ENCODE peak calls at places on chromosomes 1 and 21, in ten cellular contexts. One of them, this sample, is unnamed. For H3K36me3, the result is how much of the 10 kb centered on the place peaks cover.

GRCh38 chr1:36476945-36477344 is 5.8 kb downstream of the CSF3R start:
- DNase-seq in psoas muscle: no peak
- DNase-seq in neural progenitor cell: no peak
- DNase-seq in K562: no peak
- DNase-seq in testis: no peak
- DNase-seq in thoracic aorta: no peak
- DNase-seq in tibial artery: no peak
- DNase-seq in fibroblast of lung: no peak
- DNase-seq in mucosa of descending colon: no peak
- DNase-seq in thyroid gland: no peak
- DNase-seq in this sample: no peak

GRCh38 chr1:14598498-14599172 is at the start of gene KAZN:
- DNase-seq in psoas muscle: peak
- DNase-seq in neural progenitor cell: peak
- DNase-seq in K562: peak
- DNase-seq in testis: peak
- DNase-seq in thoracic aorta: no peak
- DNase-seq in tibial artery: no peak
- DNase-seq in fibroblast of lung: no peak
- DNase-seq in mucosa of descending colon: peak
- DNase-seq in thyroid gland: peak
- DNase-seq in this sample: peak

GRCh38 chr1:116764906-116765862 is 11.0 kb downstream of the CD2 start:
- DNase-seq in psoas muscle: no peak
- DNase-seq in neural progenitor cell: no peak
- DNase-seq in K562: no peak
- DNase-seq in testis: no peak
- DNase-seq in thoracic aorta: no peak
- DNase-seq in tibial artery: no peak
- DNase-seq in fibroblast of lung: no peak
- DNase-seq in mucosa of descending colon: no peak
- DNase-seq in thyroid gland: no peak
- DNase-seq in this sample: no peak

GRCh38 chr1:24379733-24380315 is 33.8 kb downstream of the STPG1 start:
- DNase-seq in psoas muscle: no peak
- DNase-seq in neural progenitor cell: no peak
- DNase-seq in K562: no peak
- DNase-seq in testis: no peak
- DNase-seq in thoracic aorta: no peak
- DNase-seq in tibial artery: no peak
- DNase-seq in fibroblast of lung: peak
- DNase-seq in mucosa of descending colon: no peak
- DNase-seq in thyroid gland: no peak
- DNase-seq in this sample: no peak

GRCh38 chr21:39712976-39713375 is 32.0 kb upstream of the IGSF5 start:
- DNase-seq in psoas muscle: no peak
- DNase-seq in neural progenitor cell: peak
- DNase-seq in K562: no peak
- DNase-seq in testis: no peak
- DNase-seq in thoracic aorta: no peak
- DNase-seq in tibial artery: no peak
- DNase-seq in fibroblast of lung: no peak
- DNase-seq in mucosa of descending colon: no peak
- DNase-seq in thyroid gland: no peak
- DNase-seq in this sample: no peak

GRCh38 chr1:44048816-44049215 is 17.6 kb upstream of the SLC6A9 start:
- DNase-seq in psoas muscle: no peak
- DNase-seq in neural progenitor cell: no peak
- DNase-seq in K562: no peak
- DNase-seq in testis: no peak
- DNase-seq in thoracic aorta: no peak
- DNase-seq in tibial artery: no peak
- DNase-seq in fibroblast of lung: peak
- DNase-seq in mucosa of descending colon: no peak
- DNase-seq in thyroid gland: no peak
- DNase-seq in this sample: no peak

GRCh38 chr1:59827055-59827643 is 12.4 kb downstream of the HOOK1 start:
- DNase-seq in psoas muscle: no peak
- DNase-seq in neural progenitor cell: no peak
- DNase-seq in K562: no peak
- DNase-seq in testis: no peak
- DNase-seq in thoracic aorta: no peak
- DNase-seq in tibial artery: no peak
- DNase-seq in fibroblast of lung: no peak
- DNase-seq in mucosa of descending colon: no peak
- DNase-seq in thyroid gland: no peak
- DNase-seq in this sample: no peak

GRCh38 chr1:229068266-229069043 is 202.5 kb upstream of the RAB4A start:
- DNase-seq in psoas muscle: peak
- DNase-seq in neural progenitor cell: no peak
- DNase-seq in K562: no peak
- DNase-seq in testis: peak
- DNase-seq in thoracic aorta: no peak
- DNase-seq in tibial artery: peak
- DNase-seq in fibroblast of lung: peak
- DNase-seq in mucosa of descending colon: no peak
- DNase-seq in thyroid gland: peak
- DNase-seq in this sample: no peak

GRCh38 chr1:23393706-23394105 is 24.1 kb upstream of the ZNF436 start:
- DNase-seq in psoas muscle: peak
- DNase-seq in neural progenitor cell: no peak
- DNase-seq in K562: no peak
- DNase-seq in testis: peak
- DNase-seq in thoracic aorta: no peak
- DNase-seq in tibial artery: no peak
- DNase-seq in fibroblast of lung: peak
- DNase-seq in mucosa of descending colon: peak
- DNase-seq in thyroid gland: peak
- DNase-seq in this sample: peak

GRCh38 chr1:53625049-53625448 is 113.9 kb downstream of the GLIS1 start:
- DNase-seq in psoas muscle: peak
- DNase-seq in neural progenitor cell: no peak
- DNase-seq in K562: no peak
- DNase-seq in testis: peak
- DNase-seq in thoracic aorta: no peak
- DNase-seq in tibial artery: peak
- DNase-seq in fibroblast of lung: peak
- DNase-seq in mucosa of descending colon: no peak
- DNase-seq in thyroid gland: no peak
- DNase-seq in this sample: no peak

GRCh38 chr1:188514917-188515316 is 1686.2 kb downstream of the PLA2G4A start:
- DNase-seq in psoas muscle: no peak
- DNase-seq in neural progenitor cell: no peak
- DNase-seq in K562: no peak
- DNase-seq in testis: no peak
- DNase-seq in thoracic aorta: no peak
- DNase-seq in tibial artery: no peak
- DNase-seq in fibroblast of lung: no peak
- DNase-seq in mucosa of descending colon: no peak
- DNase-seq in thyroid gland: no peak
- DNase-seq in this sample: no peak

GRCh38 chr21:35575280-35575915 is 484.9 kb downstream of the SETD4 start:
- DNase-seq in psoas muscle: no peak
- DNase-seq in neural progenitor cell: no peak
- DNase-seq in K562: no peak
- DNase-seq in testis: no peak
- DNase-seq in thoracic aorta: no peak
- DNase-seq in tibial artery: no peak
- DNase-seq in fibroblast of lung: peak
- DNase-seq in mucosa of descending colon: no peak
- DNase-seq in thyroid gland: no peak
- DNase-seq in this sample: no peak

GRCh38 chr1:64915381-64916274 is 50.7 kb downstream of the JAK1 start:
- DNase-seq in psoas muscle: no peak
- DNase-seq in neural progenitor cell: no peak
- DNase-seq in K562: no peak
- DNase-seq in testis: peak
- DNase-seq in thoracic aorta: no peak
- DNase-seq in tibial artery: no peak
- DNase-seq in fibroblast of lung: peak
- DNase-seq in mucosa of descending colon: no peak
- DNase-seq in thyroid gland: no peak
- DNase-seq in this sample: no peak

GRCh38 chr1:23423415-23424170 is 955 bp downstream of the TCEA3 start:
- DNase-seq in psoas muscle: peak
- DNase-seq in neural progenitor cell: peak
- DNase-seq in K562: no peak
- DNase-seq in testis: no peak
- DNase-seq in thoracic aorta: no peak
- DNase-seq in tibial artery: no peak
- DNase-seq in fibroblast of lung: no peak
- DNase-seq in mucosa of descending colon: peak
- DNase-seq in thyroid gland: peak
- DNase-seq in this sample: peak

GRCh38 chr21:42739061-42739931 is 85.9 kb downstream of the PDE9A start:
- DNase-seq in psoas muscle: no peak
- DNase-seq in neural progenitor cell: no peak
- DNase-seq in K562: no peak
- DNase-seq in testis: no peak
- DNase-seq in thoracic aorta: no peak
- DNase-seq in tibial artery: no peak
- DNase-seq in fibroblast of lung: no peak
- DNase-seq in mucosa of descending colon: peak
- DNase-seq in thyroid gland: no peak
- DNase-seq in this sample: no peak

GRCh38 chr1:6191968-6192367 is 7.4 kb downstream of the RPL22 start:
- DNase-seq in psoas muscle: no peak
- DNase-seq in neural progenitor cell: no peak
- DNase-seq in K562: no peak
- DNase-seq in testis: no peak
- DNase-seq in thoracic aorta: no peak
- DNase-seq in tibial artery: no peak
- DNase-seq in fibroblast of lung: no peak
- DNase-seq in mucosa of descending colon: no peak
- DNase-seq in thyroid gland: no peak
- DNase-seq in this sample: no peak
- H3K36me3 ChIP-seq in psoas muscle: under half
- H3K36me3 ChIP-seq in neural progenitor cell: under half
- H3K36me3 ChIP-seq in K562: half or more
- H3K36me3 ChIP-seq in testis: under half
- H3K36me3 ChIP-seq in thoracic aorta: half or more
- H3K36me3 ChIP-seq in tibial artery: half or more
- H3K36me3 ChIP-seq in fibroblast of lung: under half
- H3K36me3 ChIP-seq in mucosa of descending colon: under half
- H3K36me3 ChIP-seq in thyroid gland: half or more
- H3K36me3 ChIP-seq in this sample: half or more

DNA sequence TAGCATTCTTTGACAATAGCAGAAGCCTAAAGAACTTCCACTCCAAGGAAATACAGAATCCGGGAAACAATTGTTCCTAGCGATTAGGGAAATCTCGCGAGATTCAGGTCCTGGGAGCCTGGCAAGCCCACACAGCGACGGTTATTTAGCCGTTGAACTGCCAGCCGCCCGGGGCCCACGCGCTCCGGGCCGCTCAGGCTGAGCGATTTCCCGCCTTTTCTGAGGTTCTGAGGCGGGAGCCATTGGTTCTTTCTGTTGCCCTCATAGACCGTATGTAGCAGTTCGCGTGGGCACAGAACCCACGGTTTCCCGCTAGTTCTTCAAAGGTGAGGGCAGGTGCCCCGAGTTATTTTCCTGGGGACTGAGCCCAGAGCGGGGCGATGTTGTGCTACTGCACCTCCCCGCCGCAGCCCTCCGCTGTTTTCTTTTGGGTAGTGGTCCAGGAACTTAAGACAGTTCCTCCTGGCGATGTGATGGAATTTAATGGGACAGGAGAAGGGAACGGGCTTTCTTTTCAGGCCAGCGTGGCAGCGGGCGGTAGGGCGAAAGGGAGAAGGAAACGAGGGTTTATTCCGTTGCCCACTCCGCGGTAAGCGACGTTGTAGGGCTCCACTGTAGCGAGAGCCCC is at the start of gene SYCP1:
- DNase-seq in psoas muscle: no peak
- DNase-seq in neural progenitor cell: peak
- DNase-seq in K562: no peak
- DNase-seq in testis: peak
- DNase-seq in thoracic aorta: no peak
- DNase-seq in tibial artery: no peak
- DNase-seq in fibroblast of lung: no peak
- DNase-seq in mucosa of descending colon: no peak
- DNase-seq in thyroid gland: no peak
- DNase-seq in this sample: no peak
- H3K4me3 ChIP-seq in psoas muscle: peak
- H3K4me3 ChIP-seq in neural progenitor cell: peak
- H3K4me3 ChIP-seq in K562: no peak
- H3K4me3 ChIP-seq in testis: peak
- H3K4me3 ChIP-seq in thoracic aorta: peak
- H3K4me3 ChIP-seq in tibial artery: no peak
- H3K4me3 ChIP-seq in fibroblast of lung: no peak
- H3K4me3 ChIP-seq in mucosa of descending colon: no peak
- H3K4me3 ChIP-seq in thyroid gland: no peak
- H3K4me3 ChIP-seq in this sample: peak

DNA sequence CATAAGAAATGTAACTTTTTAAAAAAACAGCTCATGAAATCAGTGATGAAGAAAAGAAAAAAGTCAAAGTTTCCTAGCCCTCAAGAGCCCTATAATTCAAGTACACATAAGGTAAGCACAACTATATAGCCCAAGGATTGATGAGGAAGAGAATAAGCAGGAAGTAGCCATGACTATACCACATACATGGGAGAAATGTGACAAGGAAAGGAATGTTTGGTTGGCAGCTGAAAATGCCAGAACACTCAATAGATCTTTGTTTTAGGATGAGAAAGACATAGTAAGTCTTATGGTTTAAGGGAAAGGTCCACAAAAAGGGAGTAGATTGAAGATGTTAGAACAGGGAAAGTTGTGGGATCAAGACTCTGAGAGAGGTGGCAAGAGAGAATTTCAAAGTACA is 5.7 kb downstream of the DOCK7 start:
- DNase-seq in psoas muscle: no peak
- DNase-seq in neural progenitor cell: no peak
- DNase-seq in K562: no peak
- DNase-seq in testis: no peak
- DNase-seq in thoracic aorta: no peak
- DNase-seq in tibial artery: no peak
- DNase-seq in fibroblast of lung: no peak
- DNase-seq in mucosa of descending colon: no peak
- DNase-seq in thyroid gland: no peak
- DNase-seq in this sample: no peak
- TF ChIP-seq CTCF in psoas muscle: no peak
- TF ChIP-seq CTCF in neural progenitor cell: no peak
- TF ChIP-seq CTCF in K562: no peak
- TF ChIP-seq CTCF in testis: no peak
- TF ChIP-seq CTCF in thoracic aorta: no peak
- TF ChIP-seq CTCF in tibial artery: no peak
- TF ChIP-seq CTCF in fibroblast of lung: no peak
- TF ChIP-seq CTCF in mucosa of descending colon: no peak
- TF ChIP-seq CTCF in thyroid gland: no peak
- TF ChIP-seq CTCF in this sample: no peak

DNA sequence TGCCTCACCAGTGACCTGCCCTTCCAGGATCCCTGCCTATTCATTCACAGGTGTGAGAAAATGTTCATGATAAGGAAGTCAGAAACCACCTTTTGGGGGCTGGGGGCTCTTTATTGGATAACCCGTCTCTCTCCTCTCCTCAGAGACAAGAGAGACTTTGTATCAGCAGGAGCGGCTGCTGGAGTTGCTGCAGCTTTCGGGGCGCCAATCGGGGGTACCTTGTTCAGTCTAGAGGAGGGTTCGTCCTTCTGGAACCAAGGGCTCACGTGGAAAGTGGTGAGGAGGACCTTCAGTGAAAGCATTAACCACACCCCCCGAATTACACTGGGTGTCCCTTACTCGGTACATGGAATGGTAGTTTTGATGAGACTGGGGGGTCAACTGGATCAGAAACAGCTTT is 20.6 kb downstream of the NPPA start:
- DNase-seq in psoas muscle: no peak
- DNase-seq in neural progenitor cell: no peak
- DNase-seq in K562: no peak
- DNase-seq in testis: no peak
- DNase-seq in thoracic aorta: no peak
- DNase-seq in tibial artery: no peak
- DNase-seq in fibroblast of lung: no peak
- DNase-seq in mucosa of descending colon: no peak
- DNase-seq in thyroid gland: no peak
- DNase-seq in this sample: no peak
- H3K36me3 ChIP-seq in psoas muscle: under half
- H3K36me3 ChIP-seq in neural progenitor cell: under half
- H3K36me3 ChIP-seq in K562: half or more
- H3K36me3 ChIP-seq in testis: under half
- H3K36me3 ChIP-seq in thoracic aorta: half or more
- H3K36me3 ChIP-seq in tibial artery: half or more
- H3K36me3 ChIP-seq in fibroblast of lung: under half
- H3K36me3 ChIP-seq in mucosa of descending colon: under half
- H3K36me3 ChIP-seq in thyroid gland: half or more
- H3K36me3 ChIP-seq in this sample: half or more